ENCODE peak calls at places on chromosomes 13 and 19, in ten cellular contexts. A is sigmoid colon, P is cardiac fibroblast, S is epithelial cell of proximal tubule, X is AG04450, G is A549, B is Peyer's patch, R is transverse colon, Y is lower lobe of right lung, W is heart left ventricle. F is an unnamed sample.

GRCh38 chr19:21581646-21582045 is 76.2 kb downstream of the ZNF429 start:
- DNase-seq in A (no peak), P (no peak), S (no peak), X (no peak), G (no peak), B (no peak), R (no peak), Y (no peak), W (no peak), F (no peak)

GRCh38 chr19:38252935-38253691 is 3.1 kb downstream of the PPP1R14A start:
- DNase-seq in A (peak), P (no peak), S (no peak), X (no peak), G (no peak), B (no peak), R (no peak), Y (peak), W (peak), F (no peak)

GRCh38 chr19:42276821-42277220 is 7.8 kb downstream of the CIC start:
- DNase-seq in A (no peak), P (no peak), S (no peak), X (no peak), G (no peak), B (no peak), R (no peak), Y (no peak), W (no peak), F (no peak)

GRCh38 chr19:51621178-51621577 is 9.0 kb downstream of the SIGLEC5 start:
- DNase-seq in A (no peak), P (no peak), S (no peak), X (no peak), G (no peak), B (peak), R (no peak), Y (no peak), W (no peak), F (no peak)

GRCh38 chr13:76974618-76974975 is 17.3 kb upstream of the CLN5 start:
- DNase-seq in A (no peak), P (no peak), S (no peak), X (no peak), G (no peak), B (no peak), R (no peak), Y (no peak), W (no peak), F (no peak)

GRCh38 chr13:38566526-38566925 is 120.4 kb upstream of the FREM2 start:
- DNase-seq in A (no peak), P (peak), S (no peak), X (no peak), G (no peak), B (no peak), R (no peak), Y (no peak), W (no peak), F (no peak)

GRCh38 chr13:59687028-59687427 is 476.7 kb downstream of the DIAPH3 start:
- DNase-seq in A (no peak), P (no peak), S (no peak), X (no peak), G (no peak), B (no peak), R (no peak), Y (no peak), W (no peak), F (no peak)

GRCh38 chr19:33441277-33441699 is 67.8 kb downstream of the CEBPG start:
- DNase-seq in A (peak), P (no peak), S (no peak), X (no peak), G (no peak), B (no peak), R (no peak), Y (peak), W (peak), F (no peak)

GRCh38 chr13:110904748-110905147 is 10.1 kb downstream of the ANKRD10 start:
- DNase-seq in A (no peak), P (no peak), S (no peak), X (no peak), G (no peak), B (no peak), R (no peak), Y (no peak), W (no peak), F (no peak)

GRCh38 chr13:21573920-21574712 is 29.9 kb downstream of the MICU2 start:
- DNase-seq in A (no peak), P (no peak), S (no peak), X (no peak), G (no peak), B (no peak), R (no peak), Y (no peak), W (no peak), F (no peak)

GRCh38 chr13:19818223-19818842 is 35.6 kb upstream of the PSPC1 start:
- DNase-seq in A (no peak), P (peak), S (no peak), X (no peak), G (peak), B (no peak), R (peak), Y (peak), W (peak), F (no peak)

GRCh38 chr13:103803349-103803748 is 737.1 kb upstream of the SLC10A2 start:
- DNase-seq in A (no peak), P (no peak), S (no peak), X (no peak), G (no peak), B (no peak), R (no peak), Y (no peak), W (no peak), F (no peak)

GRCh38 chr13:93814658-93815057 is 588.1 kb downstream of the GPC6 start:
- DNase-seq in A (no peak), P (no peak), S (no peak), X (no peak), G (no peak), B (no peak), R (no peak), Y (no peak), W (no peak), F (no peak)

GRCh38 chr19:39195755-39196154 is 1.0 kb upstream of the NCCRP1 start:
- DNase-seq in A (no peak), P (no peak), S (no peak), X (no peak), G (no peak), B (no peak), R (no peak), Y (no peak), W (no peak), F (no peak)

GRCh38 chr19:39265321-39265916 is 2.8 kb upstream of the IFNL2 start:
- DNase-seq in A (no peak), P (no peak), S (no peak), X (no peak), G (peak), B (peak), R (no peak), Y (no peak), W (no peak), F (no peak)

GRCh38 chr13:30375436-30375835 is 46.9 kb upstream of the UBE2L5 start:
- DNase-seq in A (no peak), P (no peak), S (no peak), X (no peak), G (no peak), B (no peak), R (no peak), Y (no peak), W (no peak), F (no peak)

GRCh38 chr19:23784274-23784673 is 25.6 kb upstream of the ZNF681 start:
- DNase-seq in A (no peak), P (no peak), S (no peak), X (no peak), G (no peak), B (no peak), R (no peak), Y (no peak), W (no peak), F (no peak)

GRCh38 chr13:110254751-110255553 is 52.0 kb downstream of the COL4A1 start:
- DNase-seq in A (no peak), P (no peak), S (no peak), X (no peak), G (no peak), B (no peak), R (no peak), Y (no peak), W (no peak), F (no peak)

GRCh38 chr13:66748712-66749111 is 481.4 kb downstream of the PCDH9 start:
- DNase-seq in A (no peak), P (no peak), S (no peak), X (no peak), G (no peak), B (no peak), R (no peak), Y (no peak), W (no peak), F (no peak)

GRCh38 chr19:3543150-3544053 is 4.4 kb downstream of the TEKTIP1 start:
- DNase-seq in A (peak), P (no peak), S (no peak), X (no peak), G (no peak), B (no peak), R (no peak), Y (peak), W (no peak), F (no peak)

GRCh38 chr19:13461536-13461935 is 44.7 kb downstream of the CACNA1A start:
- DNase-seq in A (no peak), P (no peak), S (no peak), X (no peak), G (no peak), B (no peak), R (no peak), Y (no peak), W (no peak), F (no peak)

GRCh38 chr13:32225494-32225931 is 89.7 kb downstream of the ZAR1L start:
- DNase-seq in A (no peak), P (peak), S (no peak), X (peak), G (no peak), B (no peak), R (no peak), Y (no peak), W (no peak), F (peak)

GRCh38 chr13:34941436-34941834 is 635 bp upstream of the NBEA start:
- DNase-seq in A (no peak), P (no peak), S (no peak), X (no peak), G (no peak), B (no peak), R (no peak), Y (no peak), W (no peak), F (no peak)

GRCh38 chr19:6062274-6062673 is 48.0 kb downstream of the RFX2 start:
- DNase-seq in A (no peak), P (peak), S (no peak), X (no peak), G (no peak), B (peak), R (peak), Y (peak), W (no peak), F (no peak)

GRCh38 chr19:6059996-6060599 is 50.2 kb downstream of the RFX2 start:
- DNase-seq in A (no peak), P (no peak), S (no peak), X (no peak), G (no peak), B (no peak), R (peak), Y (no peak), W (no peak), F (no peak)

GRCh38 chr19:6062961-6063575 is 47.2 kb downstream of the RFX2 start:
- DNase-seq in A (no peak), P (no peak), S (no peak), X (no peak), G (no peak), B (peak), R (peak), Y (no peak), W (no peak), F (no peak)

GRCh38 chr19:6060600-6061391 is 49.5 kb downstream of the RFX2 start:
- DNase-seq in A (no peak), P (peak), S (no peak), X (no peak), G (no peak), B (no peak), R (no peak), Y (no peak), W (no peak), F (peak)

GRCh38 chr19:6061420-6062130 is 48.7 kb downstream of the RFX2 start:
- DNase-seq in A (peak), P (no peak), S (no peak), X (no peak), G (no peak), B (no peak), R (peak), Y (no peak), W (no peak), F (no peak)
- H3K4me3 ChIP-seq in A (peak), P (no peak), S (no peak), X (no peak), G (no peak), B (no peak), R (no peak), Y (no peak), W (no peak), F (no peak)

GRCh38 chr13:26707122-26708006 is 53.2 kb downstream of the GPR12 start:
- DNase-seq in A (no peak), P (peak), S (peak), X (peak), G (peak), B (no peak), R (no peak), Y (no peak), W (no peak), F (no peak)

GRCh38 chr13:26708007-26708297 is 52.6 kb downstream of the GPR12 start:
- DNase-seq in A (no peak), P (no peak), S (no peak), X (no peak), G (no peak), B (no peak), R (no peak), Y (no peak), W (no peak), F (no peak)

GRCh38 chr13:26709461-26709860 is 51.1 kb downstream of the GPR12 start:
- DNase-seq in A (no peak), P (no peak), S (no peak), X (no peak), G (no peak), B (no peak), R (no peak), Y (no peak), W (no peak), F (no peak)

GRCh38 chr13:26710166-26710565 is 50.4 kb downstream of the GPR12 start:
- DNase-seq in A (no peak), P (no peak), S (no peak), X (no peak), G (no peak), B (no peak), R (no peak), Y (no peak), W (no peak), F (no peak)

DNA sequence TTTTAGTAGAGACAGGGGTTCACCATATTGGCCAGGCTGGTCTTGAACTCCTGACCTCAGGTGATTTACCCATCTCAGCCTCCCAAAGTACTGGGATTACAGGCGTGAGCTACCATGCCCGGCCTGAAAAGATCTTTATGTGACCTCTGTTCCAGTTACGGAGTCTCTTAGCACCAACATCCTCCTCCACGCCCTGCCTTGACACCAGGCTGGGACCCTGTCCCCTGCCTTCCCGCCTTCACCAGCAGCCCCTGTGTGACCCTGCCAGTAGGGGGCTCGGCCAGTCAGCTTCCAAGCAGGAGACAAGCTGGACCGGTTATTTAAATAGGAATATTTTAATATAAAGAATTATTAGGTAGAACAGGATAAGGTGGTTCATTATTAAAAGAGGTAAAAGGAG is 54.2 kb downstream of the GPR12 start:
- DNase-seq in A (no peak), P (no peak), S (no peak), X (no peak), G (no peak), B (no peak), R (no peak), Y (no peak), W (no peak), F (no peak)
- TF ChIP-seq CTCF in A (no peak), P (peak), S (no peak), X (no peak), G (no peak), B (no peak), R (no peak), Y (no peak), W (no peak), F (no peak)

GRCh38 chr19:16824658-16825311 is 4.4 kb upstream of the SIN3B start:
- DNase-seq in A (no peak), P (no peak), S (peak), X (no peak), G (no peak), B (no peak), R (no peak), Y (no peak), W (no peak), F (no peak)
- H3K4me3 ChIP-seq in A (peak), P (peak), S (peak), X (peak), G (no peak), B (peak), R (no peak), Y (peak), W (peak), F (peak)

GRCh38 chr13:105446197-105446596 is 1089.3 kb downstream of the EFNB2 start:
- DNase-seq in A (no peak), P (no peak), S (no peak), X (no peak), G (peak), B (no peak), R (no peak), Y (no peak), W (no peak), F (no peak)
- TF ChIP-seq CTCF in A (no peak), P (no peak), S (no peak), X (no peak), G (no peak), B (no peak), R (no peak), Y (no peak), W (no peak), F (no peak)

F was measured in retinal pigment epithelial cell.